ENCODE peak calls at places on chromosome 1, in five cellular contexts. Z, G, N, D and O are unnamed samples.

GRCh38 chr1:24898152-24898908 is 31.7 kb downstream of the RUNX3 start:
- DNase-seq in Z (peak), G (peak), N (peak), D (peak), O (peak)

GRCh38 chr1:52920791-52921291 is 699 bp downstream of the ECHDC2 start:
- DNase-seq in Z (no peak), G (no peak), N (no peak), D (peak), O (peak)

GRCh38 chr1:43134640-43135039 is 37.5 kb downstream of the EBNA1BP2 start:
- DNase-seq in Z (no peak), G (no peak), N (no peak), D (no peak), O (no peak)

GRCh38 chr1:24362416-24362815 is 43.3 kb downstream of the GRHL3 start:
- DNase-seq in Z (no peak), G (no peak), N (no peak), D (no peak), O (no peak)

GRCh38 chr1:223486366-223486765 is 93.2 kb downstream of the CCDC185 start:
- DNase-seq in Z (no peak), G (no peak), N (no peak), D (no peak), O (no peak)

GRCh38 chr1:162074548-162074947 is 5.1 kb downstream of the NOS1AP start:
- DNase-seq in Z (no peak), G (no peak), N (no peak), D (no peak), O (no peak)

GRCh38 chr1:221801773-221802516 is 60.1 kb upstream of the DUSP10 start:
- DNase-seq in Z (no peak), G (peak), N (no peak), D (peak), O (no peak)

GRCh38 chr1:192067360-192067759 is 90.9 kb upstream of the RGS18 start:
- DNase-seq in Z (no peak), G (no peak), N (no peak), D (no peak), O (peak)

GRCh38 chr1:172070055-172070454 is 228.8 kb downstream of the DNM3 start:
- DNase-seq in Z (no peak), G (no peak), N (no peak), D (no peak), O (no peak)

GRCh38 chr1:181159451-181160151 is 71.1 kb downstream of the IER5 start:
- DNase-seq in Z (no peak), G (no peak), N (no peak), D (no peak), O (no peak)

GRCh38 chr1:40059292-40059959 is 18.9 kb downstream of the CAP1 start:
- DNase-seq in Z (no peak), G (no peak), N (peak), D (peak), O (peak)

GRCh38 chr1:39936724-39937491 is 18.0 kb upstream of the MFSD2A start:
- DNase-seq in Z (no peak), G (no peak), N (no peak), D (no peak), O (no peak)

GRCh38 chr1:39976732-39977131 is 21.8 kb downstream of the MFSD2A start:
- DNase-seq in Z (no peak), G (no peak), N (no peak), D (no peak), O (peak)

GRCh38 chr1:209805875-209806760 is at the start of gene IRF6:
- DNase-seq in Z (peak), G (peak), N (peak), D (peak), O (peak)

GRCh38 chr1:161266096-161266679 is 7.6 kb downstream of the PCP4L1 start:
- DNase-seq in Z (no peak), G (no peak), N (no peak), D (no peak), O (no peak)

GRCh38 chr1:110602466-110602865 is 3.7 kb downstream of the KCNA2 start:
- DNase-seq in Z (no peak), G (no peak), N (no peak), D (no peak), O (no peak)

GRCh38 chr1:32406629-32407111 is 12.4 kb upstream of the BSDC1 start:
- DNase-seq in Z (no peak), G (no peak), N (no peak), D (no peak), O (no peak)

DNA sequence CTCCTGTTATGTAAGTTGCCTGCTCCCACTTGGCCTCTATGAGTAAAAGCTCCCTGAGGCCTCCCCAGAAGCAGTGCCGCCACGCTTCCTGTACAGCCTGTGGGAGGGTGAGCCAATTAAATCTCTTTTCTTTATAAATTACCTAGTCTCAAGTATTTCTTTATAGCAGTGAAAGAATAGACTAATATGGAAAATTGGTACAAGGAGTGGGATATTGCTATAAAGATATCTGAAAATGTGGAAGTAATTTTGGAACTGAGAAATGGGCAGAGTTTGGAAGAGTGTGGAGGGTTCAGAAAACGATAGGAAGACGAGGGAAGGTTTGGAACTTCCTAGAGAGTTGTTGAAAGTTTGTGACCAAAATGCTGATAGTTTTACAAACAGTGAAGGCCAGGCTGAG is 572.3 kb downstream of the MATN1 start:
- DNase-seq in Z (no peak), G (no peak), N (no peak), D (no peak), O (no peak)
- H2BK12ac ChIP-seq in Z (no peak), G (no peak), N (no peak), D (no peak), O (no peak)

DNA sequence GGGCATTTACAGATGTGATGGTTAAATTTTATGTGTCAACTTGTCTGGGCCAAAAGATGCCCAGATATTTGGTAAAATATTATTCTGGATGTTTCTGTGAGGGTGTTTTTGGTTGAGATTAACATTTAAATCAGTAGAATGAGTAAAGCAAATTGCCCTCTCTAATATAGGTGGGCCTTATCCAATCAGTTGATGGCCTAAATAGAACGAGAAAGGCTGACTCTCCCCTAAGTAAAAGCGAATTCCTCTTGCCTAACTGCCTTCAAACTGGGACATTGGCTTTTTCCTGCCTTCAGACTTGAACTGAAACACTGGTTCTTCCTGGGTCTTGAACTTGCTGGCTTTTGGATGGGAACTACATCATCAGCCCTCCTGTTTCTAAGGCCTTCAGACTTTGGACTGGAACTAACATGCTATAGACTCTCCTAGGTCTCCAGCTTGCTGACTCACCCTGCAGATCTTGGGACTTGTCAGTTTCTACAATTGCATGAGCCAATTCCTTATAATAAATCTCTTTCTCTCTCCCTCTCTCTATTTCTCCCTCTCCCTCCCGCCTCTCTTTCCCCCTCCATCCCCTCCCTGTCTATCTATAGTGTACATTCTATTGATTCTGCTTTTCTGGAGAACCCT is 10.2 kb upstream of the NAV1 start:
- DNase-seq in Z (no peak), G (no peak), N (no peak), D (peak), O (no peak)
- H4K91ac ChIP-seq in Z (no peak), G (no peak), N (no peak), D (no peak), O (no peak)

GRCh38 chr1:155006601-155007101 is 4.0 kb downstream of the ZBTB7B start:
- DNase-seq in Z (no peak), G (no peak), N (no peak), D (no peak), O (no peak)

GRCh38 chr1:155007253-155007828 is 4.7 kb downstream of the ZBTB7B start:
- DNase-seq in Z (no peak), G (no peak), N (no peak), D (no peak), O (no peak)

GRCh38 chr1:155009742-155010141 is 7.1 kb downstream of the ZBTB7B start:
- DNase-seq in Z (no peak), G (no peak), N (no peak), D (no peak), O (no peak)

GRCh38 chr1:155009221-155009711 is 6.7 kb downstream of the ZBTB7B start:
- DNase-seq in Z (no peak), G (no peak), N (no peak), D (no peak), O (no peak)

DNA sequence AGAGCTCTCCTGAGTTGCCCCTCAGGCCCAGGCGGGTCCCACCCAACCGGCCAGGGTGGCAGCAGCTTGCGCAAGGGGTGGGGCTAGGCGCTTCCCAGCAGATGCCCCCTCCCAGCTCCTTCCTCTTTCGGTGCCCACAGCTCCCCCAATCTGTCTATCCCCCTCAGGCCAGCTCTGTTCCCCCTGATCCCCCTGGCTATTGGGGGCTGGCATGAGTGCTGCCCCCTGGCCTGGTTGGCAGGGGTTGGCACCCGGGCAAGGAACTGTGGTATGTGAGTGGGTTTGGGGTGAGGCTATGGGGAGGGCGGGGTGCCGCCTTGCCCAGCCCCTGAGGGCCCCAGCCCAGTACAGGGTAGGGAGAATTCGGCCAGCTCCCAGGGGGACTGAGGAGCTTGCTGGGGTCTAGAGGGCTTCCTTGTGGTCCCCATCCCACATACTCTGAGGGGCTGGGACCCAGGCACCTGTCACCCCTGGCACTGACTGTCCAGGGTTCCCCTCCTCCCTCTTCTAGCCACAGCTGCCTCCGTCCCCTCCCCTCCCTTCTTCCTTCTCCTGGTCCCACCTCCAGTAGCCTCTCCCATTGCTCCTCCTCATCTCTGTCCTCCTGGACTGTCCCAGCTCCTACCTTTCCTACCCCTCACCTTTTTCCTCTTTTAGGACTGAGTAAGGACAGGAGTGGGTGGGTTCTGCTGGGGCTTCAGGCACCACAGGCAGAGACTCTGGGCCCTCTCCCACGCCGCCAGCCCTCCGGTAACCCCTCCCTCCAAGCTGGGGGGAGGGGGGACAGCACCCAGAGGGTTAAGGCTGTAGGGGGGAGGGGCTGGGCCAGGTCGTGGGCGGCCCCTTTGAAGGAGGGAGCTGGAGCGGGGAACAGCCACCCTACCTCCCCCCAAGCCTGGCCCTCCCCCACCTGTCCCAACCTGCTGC is 5.7 kb downstream of the ZBTB7B start:
- DNase-seq in Z (no peak), G (no peak), N (no peak), D (no peak), O (no peak)
- H2BK12ac ChIP-seq in Z (no peak), G (peak), N (no peak), D (no peak), O (no peak)

GRCh38 chr1:240285541-240285940 is 193.9 kb downstream of the FMN2 start:
- DNase-seq in Z (no peak), G (no peak), N (peak), D (peak), O (no peak)

GRCh38 chr1:240287722-240288121 is 196.0 kb downstream of the FMN2 start:
- DNase-seq in Z (no peak), G (no peak), N (no peak), D (no peak), O (no peak)

GRCh38 chr1:240280560-240281322 is 189.1 kb downstream of the FMN2 start:
- DNase-seq in Z (no peak), G (no peak), N (no peak), D (no peak), O (no peak)

GRCh38 chr1:240282061-240282830 is 190.6 kb downstream of the FMN2 start:
- DNase-seq in Z (no peak), G (no peak), N (no peak), D (no peak), O (no peak)

DNA sequence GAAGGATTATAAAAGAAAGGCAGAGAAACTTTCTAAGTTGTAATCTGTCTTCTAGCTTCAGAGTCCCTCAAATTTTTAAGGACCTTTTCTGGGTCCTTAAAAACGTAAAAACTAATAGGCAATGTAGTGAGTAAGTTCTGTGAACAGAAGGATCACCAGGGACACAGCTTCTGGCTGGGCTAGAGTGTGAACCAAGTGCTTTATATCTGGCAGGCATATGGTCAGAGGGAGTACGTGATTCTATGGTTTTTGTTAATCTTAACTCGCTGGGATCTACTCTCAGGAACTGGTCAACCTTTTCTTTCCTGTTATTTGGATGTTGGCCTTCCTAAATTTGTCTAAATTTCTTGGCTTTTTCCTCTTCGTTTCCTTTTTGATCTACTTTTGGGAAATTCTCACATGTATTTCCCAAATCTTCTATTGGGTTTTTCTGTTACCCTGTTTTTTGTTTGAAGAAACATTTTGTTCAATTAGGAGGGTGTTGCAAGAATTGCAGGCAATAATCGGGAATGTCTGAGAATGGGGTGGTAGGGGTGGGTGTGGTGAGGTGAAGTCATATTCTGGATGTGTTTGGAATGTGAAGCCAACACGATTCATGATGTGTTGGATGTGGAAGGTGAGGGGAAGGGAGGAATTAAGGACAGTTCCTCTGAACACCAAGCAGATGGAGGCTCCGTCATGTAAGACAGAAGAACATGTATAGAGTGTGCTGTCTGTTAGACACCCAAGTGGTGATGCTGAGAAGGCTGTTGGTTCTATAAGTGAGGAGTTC is 193.2 kb downstream of the FMN2 start:
- DNase-seq in Z (no peak), G (no peak), N (no peak), D (no peak), O (no peak)
- H4K91ac ChIP-seq in Z (no peak), G (no peak), N (no peak), D (no peak), O (no peak)

GRCh38 chr1:225875044-225875822 is 6.9 kb downstream of the TMEM63A start:
- DNase-seq in Z (no peak), G (no peak), N (peak), D (no peak), O (no peak)

GRCh38 chr1:225877570-225877969 is 4.6 kb downstream of the TMEM63A start:
- DNase-seq in Z (peak), G (peak), N (peak), D (peak), O (peak)

GRCh38 chr1:225874431-225874830 is 7.7 kb downstream of the TMEM63A start:
- DNase-seq in Z (no peak), G (no peak), N (no peak), D (no peak), O (no peak)

GRCh38 chr1:225878282-225878681 is 3.9 kb downstream of the TMEM63A start:
- DNase-seq in Z (no peak), G (no peak), N (no peak), D (no peak), O (no peak)

GRCh38 chr1:225876900-225877510 is 5.2 kb downstream of the TMEM63A start:
- DNase-seq in Z (no peak), G (no peak), N (no peak), D (no peak), O (no peak)
- H2BK12ac ChIP-seq in Z (no peak), G (no peak), N (no peak), D (no peak), O (no peak)

DNA sequence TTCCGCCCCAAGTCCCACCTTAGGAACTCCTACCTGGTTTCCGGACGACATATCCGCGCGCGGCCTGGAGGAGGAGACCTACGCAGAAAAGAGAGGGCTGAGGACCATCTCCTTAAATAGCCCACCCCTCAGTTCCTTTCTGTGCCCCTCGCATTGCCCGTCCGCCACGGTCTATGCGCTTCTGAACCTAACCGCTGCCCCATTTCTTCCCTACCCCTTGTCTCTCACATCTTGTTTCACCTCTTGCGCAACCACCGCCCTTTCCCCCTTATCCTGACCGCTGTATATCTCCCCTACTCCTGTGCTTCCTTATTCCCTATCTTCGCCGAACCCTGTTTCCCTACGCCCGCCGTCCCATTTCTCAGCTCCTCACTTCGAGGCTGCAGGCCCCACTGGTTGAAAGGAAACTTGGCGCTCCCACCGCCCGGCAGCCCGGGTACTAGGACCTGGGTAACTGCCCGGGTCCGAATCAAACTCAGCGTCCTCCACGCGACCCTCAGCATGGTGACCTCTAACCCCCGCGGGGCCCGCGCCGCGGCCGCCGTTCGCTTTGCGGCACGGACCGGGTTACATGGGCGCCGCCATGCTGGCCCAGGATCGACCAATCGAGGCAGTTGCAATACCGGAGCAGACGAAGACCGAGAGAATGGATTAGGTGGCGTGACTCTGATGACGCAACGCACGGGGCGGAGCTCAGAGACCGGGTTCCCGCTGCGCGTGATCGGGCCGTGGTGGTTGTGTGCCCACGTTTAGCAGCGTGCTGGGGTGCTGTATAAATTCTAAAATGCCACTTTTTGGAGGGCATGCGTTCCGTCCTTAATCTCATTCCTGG is at the start of gene MRPS15:
- DNase-seq in Z (peak), G (peak), N (peak), D (peak), O (peak)
- H4K91ac ChIP-seq in Z (peak), G (peak), N (peak), D (peak), O (no peak)

GRCh38 chr1:2321258-2321657 is 70.1 kb downstream of the MORN1 start:
- DNase-seq in Z (no peak), G (no peak), N (no peak), D (no peak), O (no peak)

GRCh38 chr1:2322593-2323295 is 68.6 kb downstream of the MORN1 start:
- DNase-seq in Z (no peak), G (no peak), N (peak), D (no peak), O (no peak)

GRCh38 chr1:2323575-2323974 is 67.8 kb downstream of the MORN1 start:
- DNase-seq in Z (no peak), G (no peak), N (no peak), D (no peak), O (no peak)

GRCh38 chr1:2320760-2321159 is 70.6 kb downstream of the MORN1 start:
- DNase-seq in Z (no peak), G (no peak), N (no peak), D (no peak), O (no peak)

GRCh38 chr1:2322065-2322571 is 69.2 kb downstream of the MORN1 start:
- DNase-seq in Z (peak), G (peak), N (peak), D (peak), O (peak)
- H2BK12ac ChIP-seq in Z (no peak), G (no peak), N (peak), D (no peak), O (no peak)

DNA sequence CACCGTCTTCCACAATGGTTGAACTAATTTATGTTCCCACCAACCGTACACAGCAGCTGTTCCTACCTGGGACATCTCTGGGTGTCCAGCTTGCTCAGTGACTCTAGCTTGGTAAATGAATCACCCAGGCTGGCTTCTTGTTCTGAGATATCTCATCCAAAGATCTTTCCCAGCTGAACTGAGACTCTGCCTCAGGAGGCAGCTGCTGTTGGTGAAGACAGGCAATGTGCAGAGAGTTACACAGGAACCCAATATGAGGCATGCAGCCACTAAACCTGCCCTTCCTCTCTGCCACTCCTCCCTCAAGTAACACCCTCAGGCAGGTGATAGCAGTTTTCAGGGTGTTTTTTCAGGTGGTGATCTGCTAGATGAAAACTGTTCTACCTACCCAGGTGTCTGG is 14.0 kb upstream of the FOXO6 start:
- DNase-seq in Z (no peak), G (peak), N (peak), D (no peak), O (no peak)
- H4K91ac ChIP-seq in Z (no peak), G (no peak), N (no peak), D (no peak), O (no peak)